ENCODE peak calls at places on chromosomes 12 and 14, in four cellular contexts. Z is HCT116, T is prostate gland, K is H1. A is an unnamed sample. For H3K36me3, the result is how much of the 10 kb centered on the place peaks cover.

GRCh38 chr14:103267226-103267625 is 66.8 kb upstream of the EIF5 start:
- DNase-seq in Z (no peak), T (no peak), K (peak), A (no peak)

GRCh38 chr12:107684990-107685359 is 624 bp upstream of the PWP1 start:
- DNase-seq in Z (peak), T (no peak), K (peak), A (no peak)

GRCh38 chr14:104553166-104554087 is 26.1 kb upstream of the C14orf180 start:
- DNase-seq in Z (no peak), T (no peak), K (no peak), A (peak)

GRCh38 chr14:60355768-60356167 is 106.7 kb downstream of the PPM1A start:
- DNase-seq in Z (no peak), T (no peak), K (no peak), A (no peak)

GRCh38 chr12:79886917-79887519 is 47.9 kb downstream of the PPP1R12A start:
- DNase-seq in Z (peak), T (no peak), K (no peak), A (no peak)

GRCh38 chr12:101181776-101182175 is 28.3 kb downstream of the SLC5A8 start:
- DNase-seq in Z (no peak), T (no peak), K (no peak), A (no peak)

GRCh38 chr14:95182379-95182778 is 25.1 kb upstream of the DICER1 start:
- DNase-seq in Z (no peak), T (no peak), K (no peak), A (no peak)

GRCh38 chr12:53474819-53475218 is 22.9 kb downstream of the PCBP2 start:
- DNase-seq in Z (no peak), T (no peak), K (no peak), A (no peak)

GRCh38 chr12:55974308-55974724 is 438 bp downstream of the RAB5B start:
- DNase-seq in Z (no peak), T (peak), K (no peak), A (peak)

GRCh38 chr14:33780035-33780434 is 170.8 kb downstream of the EGLN3 start:
- DNase-seq in Z (no peak), T (no peak), K (no peak), A (no peak)

GRCh38 chr12:2243275-2243674 is 190.5 kb downstream of the CACNA1C start:
- DNase-seq in Z (no peak), T (no peak), K (no peak), A (no peak)

GRCh38 chr12:46136239-46136638 is 132.6 kb downstream of the SLC38A1 start:
- DNase-seq in Z (no peak), T (no peak), K (no peak), A (no peak)

GRCh38 chr12:53701518-53702264 is 25.6 kb downstream of the CALCOCO1 start:
- DNase-seq in Z (peak), T (peak), K (peak), A (peak)

GRCh38 chr12:57722716-57723629 is 15.6 kb downstream of the AGAP2 start:
- DNase-seq in Z (no peak), T (no peak), K (peak), A (no peak)

GRCh38 chr14:104665663-104666522 is 23.5 kb upstream of the INF2 start:
- DNase-seq in Z (peak), T (no peak), K (no peak), A (no peak)

GRCh38 chr14:96584907-96585671 is 82.9 kb downstream of the PAPOLA start:
- DNase-seq in Z (no peak), T (no peak), K (no peak), A (no peak)

GRCh38 chr14:32077081-32078029 is at the start of gene ARHGAP5:
- DNase-seq in Z (no peak), T (no peak), K (peak), A (peak)

GRCh38 chr12:93990832-93991748 is 157.3 kb upstream of the PLXNC1 start:
- DNase-seq in Z (no peak), T (no peak), K (peak), A (no peak)

GRCh38 chr14:67646136-67646535 is 26.4 kb downstream of the ARG2 start:
- DNase-seq in Z (no peak), T (no peak), K (no peak), A (no peak)

GRCh38 chr14:87108726-87109125 is 884.3 kb downstream of the GALC start:
- DNase-seq in Z (no peak), T (no peak), K (no peak), A (no peak)

GRCh38 chr14:53741379-53742225 is 215.0 kb downstream of the BMP4 start:
- DNase-seq in Z (no peak), T (no peak), K (no peak), A (no peak)

GRCh38 chr14:60505448-60505847 is 3.5 kb upstream of the SIX6 start:
- DNase-seq in Z (no peak), T (no peak), K (no peak), A (no peak)

GRCh38 chr12:56999456-56999855 is 6.9 kb downstream of the ZBTB39 start:
- DNase-seq in Z (no peak), T (no peak), K (no peak), A (no peak)

GRCh38 chr12:990308-990648 is 745 bp upstream of the ERC1 start:
- DNase-seq in Z (no peak), T (peak), K (no peak), A (peak)

GRCh38 chr12:991350-992278 is 591 bp downstream of the ERC1 start:
- DNase-seq in Z (no peak), T (no peak), K (peak), A (peak)

GRCh38 chr12:989051-989450 is 2.0 kb upstream of the ERC1 start:
- DNase-seq in Z (no peak), T (no peak), K (no peak), A (no peak)

GRCh38 chr12:989751-990278 is 1.2 kb upstream of the ERC1 start:
- DNase-seq in Z (no peak), T (peak), K (no peak), A (no peak)

GRCh38 chr12:990649-991349 is at the start of gene ERC1:
- DNase-seq in Z (peak), T (peak), K (peak), A (peak)
- TF ChIP-seq POLR2A in Z (peak), T (peak), K (no peak), A (peak)

GRCh38 chr14:71012888-71013287 is 105.6 kb downstream of the PCNX1 start:
- DNase-seq in Z (no peak), T (no peak), K (no peak), A (no peak)
- H3K36me3 ChIP-seq in Z (under half), T (under half), K (under half), A (under half)

DNA sequence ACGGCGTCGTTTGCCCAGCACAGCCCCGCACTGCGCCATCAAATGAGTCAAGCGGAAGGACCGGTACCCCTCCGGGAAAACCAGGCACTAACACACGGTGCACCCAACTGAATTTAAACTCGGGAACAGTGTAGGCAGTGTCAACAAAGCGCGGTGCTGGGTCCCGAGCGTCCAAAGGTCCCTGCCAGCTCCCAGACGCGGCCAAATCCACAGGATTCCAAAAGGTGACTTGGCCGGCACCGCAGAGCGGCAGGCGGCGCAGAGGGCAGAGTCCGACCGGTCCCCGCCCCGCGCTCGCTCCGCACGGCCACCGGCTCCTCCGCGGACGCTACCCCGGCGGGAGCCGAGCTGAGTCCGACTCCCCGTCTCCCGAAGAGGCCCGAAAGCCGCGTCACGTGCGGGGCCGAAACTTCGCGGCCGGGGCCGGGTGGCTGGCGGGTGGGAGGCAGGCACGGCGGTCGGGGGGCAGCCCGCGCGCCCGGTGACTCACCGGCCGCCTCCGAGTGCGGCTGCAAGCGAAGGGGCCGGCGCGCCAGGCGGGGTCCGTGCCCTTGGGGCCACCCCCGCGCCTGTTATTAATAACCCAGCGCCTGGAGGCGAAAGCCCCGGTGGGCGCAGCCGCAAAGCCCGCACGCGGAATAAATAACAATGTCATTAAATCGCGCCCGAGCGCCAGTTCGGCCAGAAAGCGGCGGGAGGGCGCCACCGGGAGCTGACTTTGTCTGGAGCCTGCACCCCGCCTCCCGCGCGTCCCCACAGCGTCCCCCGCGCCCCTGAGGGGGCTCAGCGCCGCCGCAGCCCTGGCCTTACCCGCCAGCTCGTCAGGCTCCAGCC is 823 bp downstream of the DENND5B start:
- DNase-seq in Z (peak), T (peak), K (peak), A (peak)
- TF ChIP-seq POLR2AphosphoS5 in Z (peak), T (peak), K (no peak), A (peak)

DNA sequence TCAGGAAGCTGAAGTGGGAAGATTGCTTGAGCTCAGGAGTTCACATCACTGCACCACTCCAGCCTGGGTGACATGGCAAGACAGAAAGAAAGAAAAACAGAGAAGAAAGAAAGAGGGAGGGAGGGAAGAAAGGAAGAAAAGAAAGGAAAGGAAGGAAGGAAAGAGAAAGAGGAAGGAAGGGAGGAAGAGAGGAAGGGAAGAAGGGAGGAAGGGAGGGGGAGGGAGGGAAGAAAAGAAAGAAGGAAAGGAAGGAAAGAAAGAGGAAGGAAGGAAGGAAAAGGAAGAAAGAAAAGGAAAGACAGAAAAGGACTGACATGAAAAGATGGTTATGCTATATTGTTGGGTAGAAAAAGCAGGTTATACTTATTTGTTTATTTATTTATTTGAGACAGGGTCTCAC is 3.9 kb downstream of the GLTP start:
- DNase-seq in Z (no peak), T (no peak), K (no peak), A (no peak)
- TF ChIP-seq POLR2A in Z (no peak), T (no peak), K (no peak), A (no peak)

GRCh38 chr12:49804821-49805220 is 23.4 kb downstream of the NCKAP5L start:
- DNase-seq in Z (no peak), T (no peak), K (no peak), A (no peak)
- H3K36me3 ChIP-seq in Z (under half), T (under half), K (under half), A (under half)

GRCh38 chr14:79111963-79112362 is 941.8 kb downstream of the NRXN3 start:
- DNase-seq in Z (no peak), T (no peak), K (no peak), A (no peak)
- TF ChIP-seq POLR2AphosphoS5 in Z (no peak), T (no peak), K (no peak), A (no peak)

GRCh38 chr12:88951860-88952483 is 371.7 kb upstream of the KITLG start:
- DNase-seq in Z (no peak), T (no peak), K (no peak), A (no peak)
- TF ChIP-seq POLR2A in Z (no peak), T (no peak), K (no peak), A (no peak)

DNA sequence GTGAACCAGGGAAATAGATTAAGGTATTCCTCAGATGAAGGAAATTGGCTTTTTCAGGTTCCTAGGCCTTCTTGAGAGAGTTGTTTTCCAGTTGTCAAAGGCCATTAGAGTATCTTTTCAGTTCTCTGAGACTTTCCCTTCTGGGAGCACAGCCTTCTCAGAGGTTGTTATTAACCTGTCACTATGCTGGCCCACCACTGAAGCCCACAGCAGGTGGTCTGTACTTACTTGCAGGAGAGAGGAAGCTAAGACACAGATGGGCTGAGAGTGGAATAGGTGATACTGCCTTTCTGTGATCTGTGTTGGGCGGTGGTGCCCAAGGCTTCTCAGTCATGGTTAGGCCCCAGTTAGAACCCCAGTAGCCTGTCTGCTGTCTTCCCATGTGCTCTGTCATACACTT is 22.8 kb upstream of the GALNT16 start:
- DNase-seq in Z (no peak), T (no peak), K (no peak), A (no peak)
- H3K36me3 ChIP-seq in Z (under half), T (under half), K (under half), A (under half)

GRCh38 chr12:10363922-10364838 is 25.7 kb downstream of the KLRK1 start:
- DNase-seq in Z (no peak), T (peak), K (no peak), A (no peak)
- TF ChIP-seq POLR2AphosphoS5 in Z (no peak), T (no peak), K (no peak), A (peak)